ENCODE peak calls at places on chromosomes 3 and 15, in ten cellular contexts. Y, C, L, A, H, E, K, D, J and S are unnamed samples.

GRCh38 chr15:76898102-76898501 is 7.0 kb downstream of the SCAPER start:
- DNase-seq in H (no peak), J (no peak), K (no peak), E (peak; percentile 72), L (no peak), C (no peak), A (no peak), Y (no peak), D (no peak), S (no peak)

GRCh38 chr3:115615001-115615447 is 8.3 kb upstream of the GAP43 start:
- DNase-seq in H (peak; percentile 2), L (peak; percentile 80), Y (no peak), E (peak; percentile 48), D (no peak), K (no peak), J (no peak), A (no peak), C (no peak), S (peak; percentile 19)

GRCh38 chr15:63892794-63893441 is 59.2 kb upstream of the HERC1 start:
- DNase-seq in Y (no peak), K (no peak), L (no peak), D (peak; percentile 80), J (no peak), C (peak; percentile 53), E (no peak), A (peak; percentile 97), H (no peak), S (no peak)

GRCh38 chr15:90239371-90239770 is 5.4 kb downstream of the GDPGP1 start:
- DNase-seq in H (no peak), J (no peak), L (no peak), E (no peak), C (no peak), K (no peak), Y (no peak), D (no peak), A (no peak), S (no peak)

GRCh38 chr3:37620071-37620635 is 241.5 kb upstream of the CTDSPL start:
- DNase-seq in A (no peak), E (no peak), C (no peak), H (no peak), Y (no peak), J (no peak), K (no peak), L (no peak), D (no peak), S (peak; percentile 12)

GRCh38 chr3:82509951-82510603 is 748.6 kb upstream of the GBE1 start:
- DNase-seq in K (no peak), J (no peak), C (no peak), H (no peak), D (no peak), E (no peak), A (no peak), Y (no peak), L (peak; percentile 6), S (no peak)

GRCh38 chr15:92781925-92782453 is 118.1 kb upstream of the CHD2 start:
- DNase-seq in K (no peak), H (no peak), L (no peak), Y (no peak), D (no peak), C (no peak), A (no peak), E (no peak), J (no peak), S (no peak)

GRCh38 chr3:52685285-52685704 is 418 bp downstream of the PBRM1 start:
- DNase-seq in K (peak; percentile 38), J (peak; percentile 59), E (peak; percentile 55), A (peak; percentile 89), H (no peak), C (peak; percentile 88), D (peak; percentile 89), L (no peak), Y (peak; percentile 61), S (peak; percentile 90)

GRCh38 chr3:17602126-17602525 is 140.3 kb downstream of the TBC1D5 start:
- DNase-seq in A (no peak), K (no peak), E (no peak), D (no peak), H (peak; percentile 5), L (peak; percentile 66), J (no peak), Y (no peak), C (no peak), S (no peak)

GRCh38 chr3:42771271-42771670 is 1.8 kb downstream of the CCDC13 start:
- DNase-seq in A (no peak), K (no peak), H (no peak), L (no peak), J (no peak), D (no peak), C (no peak), E (no peak), Y (no peak), S (no peak)

GRCh38 chr3:62480056-62480455 is 106.7 kb upstream of the FEZF2 start:
- DNase-seq in E (no peak), A (no peak), D (no peak), L (no peak), H (no peak), J (no peak), Y (no peak), C (no peak), K (no peak), S (no peak)